ENCODE peak calls at places on chromosomes 16 and 17, in five cellular contexts. B, A, R, M and N are unnamed samples.

GRCh38 chr17:59846391-59847165 is 46.2 kb downstream of the TUBD1 start:
- DNase-seq in B (no peak), A (no peak), R (no peak), M (peak), N (no peak)

GRCh38 chr16:1337486-1337885 is 4.0 kb downstream of the BAIAP3 start:
- DNase-seq in B (no peak), A (no peak), R (no peak), M (no peak), N (peak)

GRCh38 chr17:47192549-47192948 is 3.5 kb upstream of the CDC27 start:
- DNase-seq in B (no peak), A (no peak), R (no peak), M (no peak), N (no peak)

GRCh38 chr17:57567278-57567677 is 177.8 kb downstream of the CCDC182 start:
- DNase-seq in B (no peak), A (no peak), R (no peak), M (no peak), N (no peak)

GRCh38 chr17:81004336-81005015 is 12.8 kb downstream of the CHMP6 start:
- DNase-seq in B (no peak), A (no peak), R (no peak), M (no peak), N (peak)

GRCh38 chr17:79930786-79931516 is 91.7 kb upstream of the CBX4 start:
- DNase-seq in B (no peak), A (no peak), R (no peak), M (no peak), N (peak)

GRCh38 chr16:59527206-59527997 is 793.3 kb upstream of the GOT2 start:
- DNase-seq in B (no peak), A (no peak), R (no peak), M (peak), N (no peak)

GRCh38 chr17:17570207-17570797 is 21.2 kb downstream of the PEMT start:
- DNase-seq in B (no peak), A (no peak), R (peak), M (peak), N (peak)

GRCh38 chr16:4395055-4395726 is 21.2 kb downstream of the CORO7 start:
- DNase-seq in B (no peak), A (no peak), R (no peak), M (no peak), N (no peak)

GRCh38 chr17:50218771-50219315 is 17.4 kb upstream of the COL1A1 start:
- DNase-seq in B (no peak), A (no peak), R (no peak), M (peak), N (no peak)

GRCh38 chr16:2707368-2708289 is 12.4 kb downstream of the PRSS27 start:
- DNase-seq in B (no peak), A (no peak), R (no peak), M (no peak), N (no peak)

GRCh38 chr16:24978370-24978914 is 36.7 kb downstream of the ARHGAP17 start:
- DNase-seq in B (no peak), A (no peak), R (no peak), M (no peak), N (no peak)

GRCh38 chr16:27826081-27826892 is 237.2 kb downstream of the GSG1L start:
- DNase-seq in B (no peak), A (no peak), R (no peak), M (no peak), N (no peak)